ENCODE peak calls at places on chromosomes 5 and 9, in ten cellular contexts. U is type B pancreatic cell; V is activated naive CD4-positive, alpha-beta T cell treated with Interleukin-2 at 50 U/mL for 16 hours; Q is K562; O is NCI-H1417; P is mesothelial cell of epicardium; R is mucosa of descending colon; E is ELF-1; T is NCI-H1694; K is spleen. X is an unnamed sample.

GRCh38 chr9:14780251-14780650 is 57.7 kb upstream of the CER1 start:
- DNase-seq in P (no peak), Q (no peak), O (no peak), E (no peak), U (no peak), V (no peak), T (peak), R (no peak), K (no peak), X (no peak)

GRCh38 chr5:142717582-142718215 is 31.8 kb upstream of the FGF1 start:
- DNase-seq in V (no peak), R (peak), T (peak), Q (no peak), K (no peak), E (peak), P (no peak), U (peak), O (no peak), X (peak)

GRCh38 chr9:136047775-136048559 is 47.1 kb downstream of the NACC2 start:
- DNase-seq in P (no peak), V (no peak), O (no peak), K (no peak), Q (no peak), E (no peak), U (peak), R (no peak), T (no peak), X (peak)

GRCh38 chr5:100464418-100464817 is 70.8 kb upstream of the FAM174A start:
- DNase-seq in R (no peak), V (no peak), O (no peak), T (no peak), Q (no peak), U (no peak), P (no peak), K (no peak), E (peak), X (no peak)

GRCh38 chr9:92632641-92633040 is 37.3 kb downstream of the IPPK start:
- DNase-seq in O (no peak), T (no peak), Q (no peak), U (peak), R (no peak), E (no peak), K (peak), P (no peak), V (no peak), X (no peak)

GRCh38 chr9:4860383-4860782 is 67.6 kb downstream of the RCL1 start:
- DNase-seq in Q (no peak), V (no peak), T (no peak), K (no peak), U (no peak), P (no peak), E (no peak), O (no peak), R (no peak), X (no peak)

GRCh38 chr5:101425345-101425744 is 522.3 kb upstream of the ST8SIA4 start:
- DNase-seq in Q (no peak), P (no peak), E (no peak), V (no peak), T (no peak), O (no peak), U (no peak), R (no peak), K (no peak), X (no peak)

GRCh38 chr9:24342457-24342856 is 203.2 kb downstream of the IZUMO3 start:
- DNase-seq in O (no peak), V (no peak), R (no peak), P (no peak), K (no peak), T (no peak), U (no peak), E (no peak), Q (no peak), X (no peak)

GRCh38 chr9:36290996-36291395 is 32.7 kb upstream of the GNE start:
- DNase-seq in Q (no peak), K (no peak), U (no peak), E (no peak), T (no peak), R (no peak), V (no peak), O (no peak), P (no peak), X (no peak)

GRCh38 chr5:10354048-10354872 is 765 bp downstream of the MARCHF6 start:
- DNase-seq in E (peak), V (peak), Q (peak), K (no peak), U (no peak), T (no peak), R (peak), O (no peak), P (peak), X (peak)

GRCh38 chr9:26802921-26803320 is 89.7 kb downstream of the CAAP1 start:
- DNase-seq in V (no peak), O (no peak), R (no peak), U (no peak), Q (no peak), E (no peak), K (no peak), T (no peak), P (no peak), X (no peak)

GRCh38 chr5:32173394-32174010 is 617 bp downstream of the GOLPH3 start:
- DNase-seq in V (peak), R (peak), K (peak), P (peak), O (peak), T (peak), E (peak), U (peak), Q (peak), X (peak)

GRCh38 chr5:124878583-124879345 is 132.3 kb upstream of the ZNF608 start:
- DNase-seq in T (no peak), R (no peak), E (no peak), K (no peak), P (no peak), O (no peak), V (no peak), U (no peak), Q (no peak), X (no peak)

GRCh38 chr5:72268753-72269410 is 51.2 kb downstream of the MRPS27 start:
- DNase-seq in E (peak), V (peak), O (peak), K (no peak), T (no peak), P (no peak), R (peak), Q (peak), U (no peak), X (peak)

GRCh38 chr9:91117959-91118651 is 243.6 kb downstream of the AUH start:
- DNase-seq in R (peak), U (no peak), Q (peak), K (peak), V (no peak), T (no peak), E (peak), P (peak), O (peak), X (no peak)

GRCh38 chr5:71810023-71810422 is 90.9 kb downstream of the CARTPT start:
- DNase-seq in U (no peak), T (no peak), K (no peak), P (no peak), E (peak), R (no peak), Q (no peak), V (no peak), O (no peak), X (no peak)

GRCh38 chr5:150000990-150001659 is 586 bp downstream of the HMGXB3 start:
- DNase-seq in Q (peak), V (peak), K (peak), P (peak), R (peak), O (no peak), E (peak), U (peak), T (no peak), X (peak)

GRCh38 chr9:136323420-136323819 is 3.9 kb upstream of the GPSM1 start:
- DNase-seq in V (no peak), T (peak), U (no peak), Q (no peak), P (no peak), K (no peak), E (no peak), R (peak), O (peak), X (no peak)

GRCh38 chr5:167573274-167574127 is 717.9 kb upstream of the WWC1 start:
- DNase-seq in R (no peak), E (peak), K (no peak), T (peak), Q (no peak), V (no peak), U (no peak), P (peak), O (peak), X (no peak)

GRCh38 chr9:110027624-110028023 is 180.3 kb downstream of the C9orf152 start:
- DNase-seq in Q (no peak), E (no peak), K (no peak), O (peak), P (no peak), R (no peak), U (no peak), V (no peak), T (no peak), X (no peak)

GRCh38 chr5:40270274-40270855 is 409.4 kb upstream of the PTGER4 start:
- DNase-seq in V (no peak), U (no peak), T (no peak), R (no peak), E (no peak), K (no peak), Q (no peak), P (no peak), O (no peak), X (no peak)

GRCh38 chr5:149747833-149748366 is 17.8 kb downstream of the PPARGC1B start:
- DNase-seq in P (no peak), V (no peak), E (no peak), R (peak), U (no peak), K (no peak), T (no peak), Q (no peak), O (no peak), X (no peak)

GRCh38 chr9:19465571-19466267 is 56.9 kb downstream of the ACER2 start:
- DNase-seq in K (no peak), Q (no peak), E (no peak), R (no peak), U (no peak), T (no peak), O (no peak), P (no peak), V (no peak), X (no peak)

GRCh38 chr5:103243665-103244064 is 14.9 kb upstream of the MACIR start:
- DNase-seq in Q (no peak), R (no peak), T (no peak), P (no peak), E (no peak), U (no peak), V (no peak), O (no peak), K (no peak), X (no peak)

GRCh38 chr5:31361234-31361633 is 167.7 kb downstream of the CDH6 start:
- DNase-seq in P (no peak), V (no peak), E (no peak), U (no peak), K (no peak), O (no peak), Q (no peak), R (no peak), T (no peak), X (no peak)

GRCh38 chr9:92176068-92176799 is 61.0 kb upstream of the SPTLC1 start:
- DNase-seq in O (no peak), V (no peak), Q (no peak), U (no peak), R (no peak), E (peak), K (no peak), P (no peak), T (no peak), X (no peak)

GRCh38 chr5:139649082-139649991 is 1.2 kb downstream of the CXXC5 start:
- DNase-seq in T (no peak), R (no peak), P (no peak), U (no peak), E (peak), O (peak), Q (peak), V (no peak), K (peak), X (no peak)

GRCh38 chr5:168987540-168988300 is 313.2 kb downstream of the SLIT3 start:
- DNase-seq in U (peak), Q (peak), K (no peak), E (peak), R (peak), V (peak), O (peak), P (peak), T (peak), X (peak)

GRCh38 chr5:143355710-143356109 is 47.8 kb downstream of the NR3C1 start:
- DNase-seq in Q (peak), T (peak), P (peak), K (peak), O (peak), V (peak), R (peak), U (no peak), E (no peak), X (no peak)

GRCh38 chr5:493758-494157 is 30.5 kb downstream of the SLC9A3 start:
- DNase-seq in T (no peak), E (no peak), K (no peak), R (no peak), Q (no peak), U (no peak), O (no peak), P (no peak), V (no peak), X (no peak)

GRCh38 chr9:131046581-131047202 is 37.7 kb downstream of the LAMC3 start:
- DNase-seq in T (peak), O (peak), U (no peak), R (peak), V (peak), Q (peak), P (peak), K (peak), E (peak), X (peak)

GRCh38 chr9:136220017-136220729 is 15.2 kb upstream of the LHX3 start:
- DNase-seq in E (no peak), R (no peak), K (no peak), P (no peak), U (no peak), T (no peak), O (no peak), Q (peak), V (peak), X (no peak)

GRCh38 chr5:147822686-147823491 is 8.6 kb downstream of the SPINK1 start:
- DNase-seq in Q (peak), P (peak), K (no peak), R (peak), O (peak), T (peak), E (peak), U (no peak), V (peak), X (peak)

GRCh38 chr5:72402381-72402890 is 82.3 kb downstream of the PTCD2 start:
- DNase-seq in R (no peak), T (no peak), K (no peak), Q (no peak), P (no peak), V (no peak), O (no peak), U (no peak), E (no peak), X (no peak)

X was measured in GM13976.